ENCODE peak calls at places on chromosomes 12 and 14, in five cellular contexts. B is B cell; X is AG09319; P is Peyer's patch; I is CD8-positive, alpha-beta T cell. D is an unnamed sample.

GRCh38 chr12:65949009-65949623 is 124.8 kb downstream of the HMGA2 start:
- DNase-seq in B (no peak), X (no peak), P (no peak), I (no peak), D (no peak)

GRCh38 chr12:51393676-51394545 is 2.7 kb upstream of the GALNT6 start:
- DNase-seq in P (no peak), B (no peak), I (peak; percentile 66), X (peak; percentile 64), D (no peak)

GRCh38 chr14:80483331-80483730 is 272.0 kb upstream of the DIO2 start:
- DNase-seq in P (no peak), I (no peak), B (no peak), X (no peak), D (no peak)

GRCh38 chr12:84502180-84502857 is 410.3 kb downstream of the SLC6A15 start:
- DNase-seq in I (no peak), X (no peak), B (no peak), P (no peak), D (no peak)

GRCh38 chr12:125210104-125210755 is 145.0 kb downstream of the AACS start:
- DNase-seq in P (no peak), I (no peak), X (no peak), B (no peak), D (no peak)

GRCh38 chr12:46390304-46390703 is 17.7 kb upstream of the SLC38A2 start:
- DNase-seq in X (no peak), B (peak; percentile 30), I (no peak), P (no peak), D (no peak)

GRCh38 chr12:96220902-96221301 is 26.7 kb downstream of the ELK3 start:
- DNase-seq in I (no peak), B (no peak), X (no peak), P (no peak), D (no peak)

GRCh38 chr12:49708851-49709250 is 1.6 kb upstream of the FMNL3 start:
- DNase-seq in X (no peak), B (no peak), P (no peak), I (no peak), D (no peak)

GRCh38 chr12:47905313-47905730 is 528 bp upstream of the VDR start:
- DNase-seq in P (peak; percentile 91), X (no peak), I (no peak), B (no peak), D (no peak)

GRCh38 chr12:93183940-93184663 is 193.6 kb upstream of the NUDT4 start:
- DNase-seq in P (no peak), X (no peak), I (no peak), B (peak; percentile 63), D (no peak)

GRCh38 chr12:52054231-52054837 is 3.1 kb downstream of the NR4A1 start:
- DNase-seq in X (no peak), P (no peak), B (no peak), I (no peak), D (no peak)

GRCh38 chr12:13570005-13570694 is 373.6 kb downstream of the EMP1 start:
- DNase-seq in X (no peak), I (no peak), P (no peak), B (no peak), D (no peak)

GRCh38 chr12:97465012-97465345 is 2.4 kb downstream of the RMST start:
- DNase-seq in P (no peak), I (no peak), B (no peak), X (no peak), D (no peak)

GRCh38 chr14:36313898-36314297 is 6.5 kb downstream of the MBIP start:
- DNase-seq in X (no peak), P (no peak), I (no peak), B (no peak), D (no peak)

GRCh38 chr14:39266589-39266870 is 32.8 kb downstream of the MIA2 start:
- DNase-seq in P (peak; percentile 91), B (no peak), I (no peak), X (no peak), D (no peak)

GRCh38 chr14:91115986-91116385 is 2.1 kb downstream of the DGLUCY start:
- DNase-seq in P (no peak), X (no peak), B (no peak), I (no peak), D (no peak)

GRCh38 chr12:45601888-45602287 is 127.6 kb upstream of the ARID2 start:
- DNase-seq in P (no peak), X (no peak), I (no peak), B (no peak), D (no peak)

GRCh38 chr12:20950248-20950647 is 139.7 kb downstream of the SLCO1B3 start:
- DNase-seq in P (no peak), B (no peak), X (no peak), I (no peak), D (no peak)

GRCh38 chr14:37618498-37619041 is 23.1 kb downstream of the TTC6 start:
- DNase-seq in P (no peak), X (no peak), I (no peak), B (no peak), D (no peak)

GRCh38 chr14:103727313-103728000 is 11.8 kb downstream of the ZFYVE21 start:
- DNase-seq in B (no peak), I (no peak), X (no peak), P (peak; percentile 83), D (no peak)
- TF ChIP-seq CTCF in B (no peak), I (no peak), X (no peak), P (peak; percentile 50), D (no peak)

GRCh38 chr12:90062799-90063198 is 354.2 kb upstream of the ATP2B1 start:
- DNase-seq in X (no peak), I (no peak), B (no peak), P (no peak), D (no peak)
- TF ChIP-seq CTCF in X (no peak), I (no peak), B (no peak), P (peak; percentile 11), D (peak; percentile 27)

GRCh38 chr14:104752338-104752734 is 611 bp upstream of the SIVA1 start:
- DNase-seq in P (no peak), B (no peak), X (no peak), I (no peak), D (no peak)
- TF ChIP-seq CTCF in P (no peak), B (no peak), X (no peak), I (no peak), D (no peak)

GRCh38 chr12:31234955-31235867 is 90.7 kb downstream of the SINHCAF start:
- DNase-seq in X (no peak), I (no peak), P (no peak), B (no peak), D (no peak)
- TF ChIP-seq CTCF in X (peak; percentile 50), I (no peak), P (peak; percentile 68), B (no peak), D (no peak)

GRCh38 chr14:21825147-21825743 is 151.6 kb upstream of the OR4E1 start:
- DNase-seq in I (no peak), P (no peak), X (no peak), B (peak; percentile 4), D (no peak)
- TF ChIP-seq CTCF in I (peak; percentile 66), P (peak; percentile 27), X (no peak), B (peak; percentile 41), D (peak; percentile 43)

D was measured in D721Med.